ENCODE peak calls at places on chromosomes 16 and 17, in eight cellular contexts. Q, L, K, F, Z, E, U and N are unnamed samples.

GRCh38 chr17:63837962-63838585 is 4.4 kb downstream of the SMARCD2 start:
- DNase-seq in U (no peak), Q (peak), K (no peak), E (no peak), L (no peak), F (no peak), Z (no peak), N (no peak)

GRCh38 chr17:72590882-72591499 is 470.2 kb downstream of the SOX9 start:
- DNase-seq in L (no peak), U (peak), K (no peak), F (no peak), Q (no peak), E (no peak), Z (peak), N (no peak)

GRCh38 chr16:57894390-57895080 is 76.4 kb downstream of the CNGB1 start:
- DNase-seq in Z (no peak), K (no peak), E (no peak), U (no peak), F (no peak), Q (no peak), L (no peak), N (no peak)

GRCh38 chr17:17001076-17001777 is 29.3 kb upstream of the TNFRSF13B start:
- DNase-seq in U (no peak), K (no peak), E (no peak), Z (no peak), F (no peak), Q (peak), L (no peak), N (no peak)

GRCh38 chr17:79073016-79073705 is 1.5 kb upstream of the ENGASE start:
- DNase-seq in K (peak), Q (no peak), Z (no peak), L (no peak), U (no peak), F (no peak), E (no peak), N (no peak)

GRCh38 chr16:89917773-89918452 is 749 bp upstream of the MC1R start:
- DNase-seq in F (peak), E (peak), Q (peak), K (peak), U (peak), Z (peak), L (peak), N (peak)

GRCh38 chr16:64250866-64251265 is 871.0 kb downstream of the CDH11 start:
- DNase-seq in L (no peak), Z (no peak), U (no peak), F (no peak), Q (no peak), E (no peak), K (no peak), N (no peak)

GRCh38 chr16:84065536-84066132 is 23.0 kb upstream of the SLC38A8 start:
- DNase-seq in Z (peak), U (no peak), L (peak), F (no peak), E (no peak), K (peak), Q (no peak), N (peak)

GRCh38 chr17:36629252-36629847 is 28.0 kb downstream of the MRM1 start:
- DNase-seq in Q (peak), Z (peak), E (peak), F (peak), U (peak), L (peak), K (peak), N (peak)

GRCh38 chr16:84282533-84282932 is 12.1 kb upstream of the WFDC1 start:
- DNase-seq in K (no peak), Z (no peak), Q (no peak), U (no peak), F (no peak), L (no peak), E (no peak), N (no peak)

GRCh38 chr17:40327735-40328385 is 18.9 kb downstream of the RARA start:
- DNase-seq in F (no peak), E (no peak), K (no peak), L (no peak), Q (no peak), Z (peak), U (peak), N (no peak)

GRCh38 chr16:54847609-54848008 is 83.1 kb upstream of the IRX5 start:
- DNase-seq in U (no peak), Q (no peak), Z (no peak), F (no peak), K (no peak), E (no peak), L (no peak), N (no peak)

GRCh38 chr17:50047488-50048126 is 8.3 kb upstream of the ITGA3 start:
- DNase-seq in K (peak), E (no peak), L (no peak), Z (no peak), Q (peak), F (no peak), U (peak), N (no peak)

GRCh38 chr17:35390663-35391062 is 17.2 kb upstream of the SLFN11 start:
- DNase-seq in U (no peak), K (no peak), F (no peak), Q (no peak), E (no peak), L (no peak), Z (no peak), N (no peak)

GRCh38 chr17:72368191-72368590 is 247.4 kb downstream of the SOX9 start:
- DNase-seq in K (no peak), F (no peak), Z (no peak), U (no peak), Q (no peak), E (no peak), L (no peak), N (no peak)

GRCh38 chr16:68478526-68479249 is 30.4 kb upstream of the SMPD3 start:
- DNase-seq in F (no peak), Z (no peak), L (no peak), U (peak), Q (peak), E (no peak), K (no peak), N (no peak)

GRCh38 chr17:9221231-9222180 is 200.2 kb downstream of the NTN1 start:
- DNase-seq in K (no peak), E (no peak), Z (no peak), U (no peak), L (no peak), F (no peak), Q (no peak), N (no peak)

GRCh38 chr17:52170963-52171572 is 12.6 kb upstream of the CA10 start:
- DNase-seq in Z (no peak), U (no peak), L (no peak), F (no peak), E (no peak), Q (no peak), K (peak), N (peak)

GRCh38 chr16:58187092-58187491 is 10.8 kb downstream of the CSNK2A2 start:
- DNase-seq in Z (no peak), E (no peak), U (no peak), F (no peak), Q (no peak), K (no peak), L (no peak), N (no peak)

GRCh38 chr16:9033125-9033830 is 58.2 kb upstream of the HAPSTR1 start:
- DNase-seq in K (peak), U (peak), F (no peak), Z (peak), L (peak), Q (no peak), E (no peak), N (peak)

GRCh38 chr17:61587807-61588660 is 3.0 kb downstream of the NACA2 start:
- DNase-seq in K (no peak), E (no peak), L (no peak), F (no peak), Z (no peak), U (no peak), Q (no peak), N (no peak)

GRCh38 chr16:81668243-81669097 is 110.6 kb upstream of the PLCG2 start:
- DNase-seq in Z (no peak), U (no peak), L (no peak), E (no peak), K (no peak), Q (no peak), F (no peak), N (no peak)

GRCh38 chr17:44210342-44211192 is 8.9 kb downstream of the UBTF start:
- DNase-seq in K (peak), F (peak), E (peak), L (peak), Q (peak), U (no peak), Z (peak), N (peak)

GRCh38 chr16:65249768-65250167 is 127.9 kb upstream of the CDH11 start:
- DNase-seq in E (peak), Z (peak), U (no peak), K (peak), L (no peak), F (no peak), Q (peak), N (peak)

GRCh38 chr17:74239169-74239568 is 25.8 kb downstream of the TTYH2 start:
- DNase-seq in Z (peak), F (no peak), E (no peak), K (no peak), Q (no peak), U (no peak), L (no peak), N (no peak)

GRCh38 chr16:11302977-11303376 is 21.8 kb upstream of the PRM1 start:
- DNase-seq in L (no peak), Z (no peak), Q (no peak), F (no peak), U (no peak), E (peak), K (no peak), N (no peak)

GRCh38 chr17:75240394-75241142 is 20.8 kb downstream of the GGA3 start:
- DNase-seq in E (no peak), Q (no peak), K (peak), U (no peak), Z (no peak), L (no peak), F (no peak), N (peak)

GRCh38 chr17:66717680-66718079 is 117.2 kb upstream of the CACNG5 start:
- DNase-seq in K (peak), L (no peak), Q (no peak), U (no peak), Z (peak), F (no peak), E (peak), N (no peak)

GRCh38 chr16:29729116-29729521 is 16.7 kb downstream of the C16orf54 start:
- DNase-seq in U (peak), E (no peak), F (no peak), Q (no peak), K (peak), L (no peak), Z (no peak), N (no peak)

GRCh38 chr16:15953929-15954813 is 4.8 kb downstream of the ABCC1 start:
- DNase-seq in U (no peak), E (no peak), Z (no peak), L (no peak), K (no peak), Q (no peak), F (no peak), N (no peak)

GRCh38 chr16:15953477-15953876 is 4.1 kb downstream of the ABCC1 start:
- DNase-seq in L (no peak), U (no peak), Q (no peak), K (no peak), Z (no peak), E (no peak), F (no peak), N (no peak)

GRCh38 chr16:15951852-15952251 is 2.4 kb downstream of the ABCC1 start:
- DNase-seq in K (no peak), Q (no peak), L (no peak), E (no peak), U (no peak), Z (no peak), F (no peak), N (peak)

GRCh38 chr16:15950869-15951268 is 1.5 kb downstream of the ABCC1 start:
- DNase-seq in F (no peak), Z (no peak), L (no peak), E (no peak), Q (no peak), K (no peak), U (no peak), N (no peak)

DNA sequence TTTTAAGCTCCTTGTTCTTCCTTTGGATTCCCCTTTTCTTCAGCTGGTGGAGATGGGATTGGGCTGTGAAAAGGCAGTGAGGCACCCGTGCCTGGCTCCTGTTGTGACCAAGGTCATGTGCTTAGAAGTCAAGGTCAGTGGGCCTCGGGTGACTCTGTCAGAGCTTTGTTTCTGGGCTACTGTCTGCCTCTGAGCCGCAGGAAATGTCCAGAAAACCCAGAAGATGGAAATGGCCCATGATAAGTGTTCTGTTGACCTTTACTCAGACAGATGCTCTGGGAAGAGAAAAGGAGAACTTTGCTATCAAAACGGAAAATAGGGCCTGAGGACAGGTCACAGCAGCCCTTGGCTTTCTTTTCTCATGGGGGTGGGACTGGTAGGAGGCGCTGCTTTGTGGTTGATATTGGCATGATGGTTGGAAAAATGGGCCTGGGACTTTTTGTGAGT is 2.9 kb downstream of the ABCC1 start:
- DNase-seq in K (no peak), E (no peak), Z (no peak), L (no peak), F (no peak), Q (no peak), U (no peak), N (no peak)
- H3K4me3 ChIP-seq in K (no peak), E (no peak), Z (no peak), L (no peak), F (no peak), Q (peak), U (peak), N (no peak)

GRCh38 chr17:47315451-47316266 is 8.1 kb upstream of the EFCAB13 start:
- DNase-seq in K (peak), Q (no peak), U (peak), Z (peak), E (no peak), F (no peak), L (no peak), N (peak)
- H3K4me3 ChIP-seq in K (no peak), Q (no peak), U (no peak), Z (no peak), E (no peak), F (no peak), L (no peak), N (no peak)

GRCh38 chr17:34252890-34253525 is 2.1 kb upstream of the CCL2 start:
- DNase-seq in U (no peak), K (no peak), Z (no peak), E (no peak), Q (no peak), L (no peak), F (no peak), N (no peak)

GRCh38 chr17:34255381-34255732 is 272 bp downstream of the CCL2 start:
- DNase-seq in E (no peak), Z (no peak), Q (no peak), U (no peak), L (no peak), F (no peak), K (no peak), N (no peak)

GRCh38 chr17:34255841-34256240 is 756 bp downstream of the CCL2 start:
- DNase-seq in E (no peak), L (no peak), U (no peak), Q (no peak), Z (no peak), K (no peak), F (no peak), N (no peak)

GRCh38 chr17:34254651-34255380 is at the start of gene CCL2:
- DNase-seq in Z (peak), U (no peak), E (peak), L (peak), F (no peak), K (peak), Q (peak), N (peak)

GRCh38 chr17:34254146-34254545 is 939 bp upstream of the CCL2 start:
- DNase-seq in U (no peak), E (no peak), Q (no peak), K (no peak), Z (no peak), L (no peak), F (no peak), N (no peak)
- H3K4me3 ChIP-seq in U (no peak), E (no peak), Q (peak), K (peak), Z (no peak), L (no peak), F (no peak), N (no peak)

DNA sequence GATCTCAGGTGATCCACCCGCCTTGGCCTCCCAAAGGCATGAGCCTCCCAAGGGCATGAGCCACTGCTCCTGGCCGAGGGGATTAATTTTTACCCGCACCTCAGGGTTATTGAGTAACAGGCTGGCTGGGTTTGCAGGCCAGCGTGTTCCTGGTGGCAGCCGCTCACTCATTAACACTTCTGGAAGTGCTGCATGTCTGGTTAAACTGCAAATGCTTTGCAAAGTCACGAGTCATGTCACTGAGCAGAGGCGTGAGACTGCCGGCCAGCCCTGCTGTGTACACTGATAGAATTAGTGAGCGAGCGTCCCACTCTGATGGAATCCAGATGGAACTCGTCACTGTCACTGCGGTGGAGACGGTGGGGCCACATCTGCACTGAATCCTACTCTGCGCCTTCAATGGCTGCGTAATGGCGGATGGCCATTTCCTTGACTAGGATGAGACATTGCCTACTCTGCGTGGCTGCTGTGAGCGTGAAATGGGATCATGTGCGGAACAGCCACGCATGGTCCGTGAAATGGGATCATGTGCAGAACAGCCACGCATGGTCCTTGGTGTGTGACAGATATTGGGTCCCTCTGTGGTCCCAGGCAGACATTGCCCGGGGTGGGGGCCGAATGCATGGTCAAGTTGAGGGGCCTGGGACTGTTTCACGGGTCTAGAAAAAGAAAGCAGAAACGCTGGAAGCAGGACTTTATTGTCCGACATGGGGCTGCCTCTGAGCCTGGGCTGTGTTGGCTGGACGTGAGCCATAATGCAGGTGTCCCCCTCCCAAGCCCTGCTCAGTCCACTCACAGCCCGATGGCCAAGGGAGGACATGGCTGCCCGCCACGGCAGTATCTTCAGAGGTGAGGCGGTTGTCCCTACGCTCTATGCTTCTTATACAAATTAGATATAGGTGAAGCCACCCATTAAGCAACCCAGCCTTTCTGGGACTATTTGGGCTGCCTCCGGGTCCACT is 740 bp upstream of the SLC5A10 start:
- DNase-seq in K (peak), Z (no peak), U (no peak), L (no peak), F (no peak), Q (no peak), E (no peak), N (no peak)
- H3K4me3 ChIP-seq in K (no peak), Z (no peak), U (no peak), L (no peak), F (no peak), Q (no peak), E (no peak), N (no peak)